ENCODE peak calls at places on chromosomes 4 and X, in ten cellular contexts. P, S, Q, W, H, I, D, X, V and T are unnamed samples.

GRCh38 chrX:28498658-28499057 is 88.6 kb upstream of the IL1RAPL1 start:
- DNase-seq in P (no peak), S (no peak), Q (peak; percentile 41), W (no peak), H (no peak), I (no peak), D (no peak), X (peak; percentile 76), V (no peak), T (no peak)

GRCh38 chr4:7539659-7540058 is 104.9 kb upstream of the PSAPL1 start:
- DNase-seq in P (no peak), S (peak; percentile 0), Q (no peak), W (no peak), H (no peak), I (no peak), D (no peak), X (peak; percentile 76), V (no peak), T (no peak)

GRCh38 chr4:78645853-78646757 is 94.5 kb downstream of the ANXA3 start:
- DNase-seq in P (peak; percentile 91), S (peak; percentile 83), Q (peak; percentile 97), W (peak; percentile 83), H (no peak), I (peak; percentile 52), D (no peak), X (peak; percentile 94), V (peak; percentile 98), T (no peak)

GRCh38 chr4:36757623-36758311 is 476.4 kb downstream of the DTHD1 start:
- DNase-seq in P (no peak), S (no peak), Q (no peak), W (no peak), H (no peak), I (no peak), D (no peak), X (no peak), V (no peak), T (no peak)

GRCh38 chrX:11412715-11413623 is 119.8 kb downstream of the AMELX start:
- DNase-seq in P (no peak), S (no peak), Q (peak; percentile 47), W (no peak), H (no peak), I (no peak), D (no peak), X (peak; percentile 20), V (peak; percentile 38), T (no peak)

GRCh38 chr4:118112647-118113046 is 78.4 kb downstream of the NDST3 start:
- DNase-seq in P (no peak), S (no peak), Q (no peak), W (no peak), H (no peak), I (no peak), D (no peak), X (peak; percentile 24), V (peak; percentile 14), T (no peak)

GRCh38 chr4:52618795-52619590 is 40.1 kb downstream of the USP46 start:
- DNase-seq in P (no peak), S (no peak), Q (no peak), W (no peak), H (no peak), I (no peak), D (no peak), X (no peak), V (no peak), T (no peak)

GRCh38 chrX:108309144-108309543 is 129.1 kb downstream of the COL4A6 start:
- DNase-seq in P (no peak), S (peak; percentile 89), Q (peak; percentile 90), W (peak; percentile 18), H (no peak), I (no peak), D (no peak), X (no peak), V (no peak), T (no peak)

GRCh38 chrX:132636080-132636479 is 147.2 kb upstream of the MBNL3 start:
- DNase-seq in P (no peak), S (no peak), Q (peak; percentile 10), W (no peak), H (no peak), I (no peak), D (no peak), X (no peak), V (peak; percentile 12), T (no peak)

GRCh38 chr4:6033381-6033780 is 15.2 kb upstream of the C4orf50 start:
- DNase-seq in P (no peak), S (no peak), Q (no peak), W (no peak), H (no peak), I (no peak), D (no peak), X (no peak), V (no peak), T (no peak)

GRCh38 chr4:6031831-6032230 is 13.6 kb upstream of the C4orf50 start:
- DNase-seq in P (no peak), S (no peak), Q (no peak), W (no peak), H (no peak), I (no peak), D (no peak), X (no peak), V (no peak), T (no peak)

GRCh38 chr4:6035786-6036185 is 17.6 kb upstream of the C4orf50 start:
- DNase-seq in P (no peak), S (no peak), Q (no peak), W (no peak), H (no peak), I (no peak), D (no peak), X (no peak), V (no peak), T (no peak)

GRCh38 chr4:6030679-6031078 is 12.4 kb upstream of the C4orf50 start:
- DNase-seq in P (no peak), S (no peak), Q (no peak), W (no peak), H (no peak), I (no peak), D (no peak), X (no peak), V (no peak), T (no peak)

GRCh38 chr4:6032249-6033244 is 14.3 kb upstream of the C4orf50 start:
- DNase-seq in P (no peak), S (no peak), Q (no peak), W (no peak), H (no peak), I (no peak), D (no peak), X (peak; percentile 11), V (no peak), T (no peak)
- TF ChIP-seq CTCF in P (no peak), S (no peak), Q (no peak), W (no peak), H (no peak), I (no peak), D (no peak), X (no peak), V (no peak), T (peak; percentile 33)

DNA sequence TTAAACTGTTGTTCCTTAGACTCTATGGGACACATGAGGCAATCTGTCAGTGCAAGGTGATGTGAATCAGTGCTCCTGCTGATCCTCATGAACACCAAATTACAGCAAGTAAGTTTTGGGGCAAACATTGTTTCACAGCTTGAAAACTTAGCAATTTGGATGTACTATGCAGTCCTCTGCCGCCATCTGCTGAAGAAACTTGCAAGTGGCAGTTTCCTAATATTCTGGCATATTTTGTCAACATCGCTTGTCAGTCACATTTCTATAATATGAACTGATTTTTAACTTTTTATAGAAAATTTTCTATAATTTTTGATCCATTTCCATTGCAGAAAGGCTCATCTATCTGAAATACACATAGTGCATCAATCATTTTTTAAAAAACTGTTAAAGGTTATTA is 56.3 kb downstream of the ZAR1 start:
- DNase-seq in P (no peak), S (peak; percentile 9), Q (peak; percentile 63), W (peak; percentile 41), H (no peak), I (no peak), D (no peak), X (peak; percentile 55), V (peak; percentile 57), T (no peak)
- TF ChIP-seq CTCF in P (no peak), S (peak; percentile 80), Q (peak; percentile 70), W (peak; percentile 81), H (peak; percentile 51), I (peak; percentile 31), D (peak; percentile 70), X (peak; percentile 74), V (peak; percentile 76), T (peak; percentile 83)

DNA sequence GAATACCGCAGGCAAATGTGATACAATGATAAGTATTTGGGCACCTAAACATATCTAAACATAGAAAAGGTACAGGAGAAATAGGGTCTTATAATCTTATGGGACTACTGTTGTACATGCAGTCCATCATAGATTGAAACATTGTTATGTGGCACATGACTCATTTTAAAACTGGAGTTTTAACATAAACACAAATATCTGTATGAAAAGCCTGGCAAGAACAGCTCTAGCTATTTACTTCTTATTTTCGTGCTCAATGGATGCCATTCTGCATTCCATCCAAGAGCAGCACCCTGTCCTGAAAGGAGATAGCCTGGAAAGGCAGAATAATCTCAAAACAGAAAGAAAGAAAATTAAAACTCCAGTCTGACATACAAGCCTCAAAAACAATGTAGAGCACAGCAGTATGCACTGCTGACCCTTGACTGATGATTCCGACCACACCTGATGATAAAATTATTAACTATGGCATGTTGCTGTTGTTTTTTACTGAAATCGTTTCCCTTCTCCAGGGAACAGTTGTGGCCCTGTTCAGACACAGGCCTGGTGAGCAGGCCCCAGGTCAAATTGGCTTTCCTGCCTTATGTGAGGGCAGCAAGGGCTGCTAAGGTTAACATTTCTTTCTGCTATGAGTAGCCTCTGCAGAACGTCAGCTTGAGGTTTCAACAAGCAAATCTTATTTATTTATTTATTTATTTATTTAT is 152.7 kb downstream of the APBB2 start:
- DNase-seq in P (no peak), S (no peak), Q (peak; percentile 33), W (peak; percentile 40), H (no peak), I (no peak), D (no peak), X (no peak), V (peak; percentile 35), T (no peak)
- TF ChIP-seq CTCF in P (no peak), S (no peak), Q (no peak), W (no peak), H (no peak), I (no peak), D (no peak), X (no peak), V (no peak), T (no peak)

DNA sequence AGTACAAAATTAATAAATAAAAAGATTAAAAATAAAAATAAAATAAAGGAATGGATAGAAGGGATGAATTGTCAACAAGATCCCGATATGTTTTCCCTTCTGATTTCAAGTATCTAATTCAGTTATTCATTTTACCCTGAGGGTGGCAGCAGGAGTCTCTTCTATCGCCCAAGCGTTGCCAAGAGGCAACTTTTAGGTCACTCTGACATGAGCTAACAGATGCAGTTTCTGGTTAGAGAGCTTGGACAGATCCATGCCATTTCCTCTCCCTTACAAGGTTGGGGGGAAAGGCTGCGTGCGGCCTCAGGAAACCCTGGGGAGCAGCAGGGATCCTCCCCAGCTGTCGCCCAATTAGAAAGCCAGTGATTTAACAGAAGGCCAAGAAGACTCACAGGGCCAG is 35.3 kb upstream of the WAS start:
- DNase-seq in P (peak; percentile 63), S (peak; percentile 12), Q (peak; percentile 67), W (peak; percentile 44), H (peak; percentile 27), I (no peak), D (no peak), X (peak; percentile 27), V (peak; percentile 63), T (no peak)
- TF ChIP-seq CTCF in P (no peak), S (peak; percentile 42), Q (peak; percentile 31), W (peak; percentile 50), H (peak; percentile 31), I (no peak), D (no peak), X (no peak), V (peak; percentile 35), T (peak; percentile 57)